ENCODE peak calls at places on chromosomes 3 and 15, in five cellular contexts. M, P, W, A and B are unnamed samples.

GRCh38 chr3:124877617-124878016 is 9.5 kb downstream of the ITGB5 start:
- DNase-seq in W (no peak), M (no peak), P (no peak), A (no peak), B (no peak)

GRCh38 chr15:41780727-41781126 is 6.4 kb downstream of the MAPKBP1 start:
- DNase-seq in W (no peak), P (no peak), M (no peak), A (no peak), B (no peak)

GRCh38 chr3:45437388-45437787 is 49.0 kb downstream of the LARS2 start:
- DNase-seq in P (no peak), M (no peak), A (no peak), W (no peak), B (no peak)

GRCh38 chr3:136292500-136292899 is 42.4 kb downstream of the PCCB start:
- DNase-seq in A (no peak), M (no peak), P (no peak), W (no peak), B (no peak)

GRCh38 chr3:121411554-121411953 is 134.2 kb downstream of the POLQ start:
- DNase-seq in A (no peak), P (no peak), W (no peak), M (no peak), B (no peak)

GRCh38 chr3:16304065-16305010 is 39.3 kb downstream of the OXNAD1 start:
- DNase-seq in W (no peak), A (no peak), P (no peak), M (no peak), B (no peak)

GRCh38 chr15:78991476-78991875 is 46.6 kb upstream of the CTSH start:
- DNase-seq in M (no peak), W (no peak), A (no peak), P (no peak), B (no peak)

GRCh38 chr15:93072011-93072410 is 17.0 kb downstream of the RGMA start:
- DNase-seq in A (no peak), W (no peak), P (no peak), M (no peak), B (no peak)

GRCh38 chr3:179464296-179465092 is 13.2 kb upstream of the GNB4 start:
- DNase-seq in W (no peak), M (no peak), A (no peak), P (no peak), B (no peak)

GRCh38 chr3:110397115-110397514 is 674.5 kb upstream of the NECTIN3 start:
- DNase-seq in P (no peak), W (no peak), M (no peak), A (no peak), B (no peak)

GRCh38 chr3:113231827-113232253 is 20.5 kb downstream of the BOC start:
- DNase-seq in W (no peak), P (no peak), A (peak), M (no peak), B (no peak)

GRCh38 chr15:45376967-45377629 is 1.2 kb downstream of the GATM start:
- DNase-seq in W (no peak), P (no peak), M (no peak), A (no peak), B (no peak)

GRCh38 chr3:117404153-117404552 is 694.6 kb downstream of the TUSC7 start:
- DNase-seq in P (no peak), W (no peak), A (no peak), M (no peak), B (no peak)

GRCh38 chr15:68821898-68822380 is 1.2 kb upstream of the ANP32A start:
- DNase-seq in A (no peak), P (no peak), W (no peak), M (no peak), B (no peak)

GRCh38 chr15:91710072-91710471 is 143.4 kb upstream of the SLCO3A1 start:
- DNase-seq in P (no peak), A (no peak), W (no peak), M (no peak), B (no peak)

GRCh38 chr3:172257638-172258400 is 190.4 kb downstream of the GHSR start:
- DNase-seq in P (no peak), M (no peak), W (no peak), A (no peak), B (no peak)

GRCh38 chr3:100915706-100916105 is 77.5 kb downstream of the ABI3BP start:
- DNase-seq in M (no peak), A (no peak), W (no peak), P (no peak), B (no peak)

GRCh38 chr15:67132276-67132675 is 66.9 kb downstream of the SMAD3 start:
- DNase-seq in P (no peak), A (no peak), W (no peak), M (no peak), B (no peak)

GRCh38 chr15:31758126-31758525 is 272.2 kb upstream of the CHRNA7 start:
- DNase-seq in W (peak), A (peak), P (peak), M (no peak), B (no peak)

GRCh38 chr3:177929310-177929709 is 606.9 kb upstream of the KCNMB2 start:
- DNase-seq in M (no peak), W (no peak), P (no peak), A (no peak), B (no peak)

GRCh38 chr3:184428561-184429175 is 48.8 kb downstream of the CHRD start:
- DNase-seq in W (no peak), P (no peak), A (no peak), M (no peak), B (no peak)

GRCh38 chr3:65178703-65179102 is 490.9 kb upstream of the ADAMTS9 start:
- DNase-seq in M (no peak), P (no peak), A (no peak), W (no peak), B (no peak)

GRCh38 chr15:39736646-39737550 is 45.7 kb downstream of the FSIP1 start:
- DNase-seq in W (peak), P (no peak), A (no peak), M (no peak), B (no peak)